ENCODE peak calls at places on chromosomes 1 and 21, in nine cellular contexts. V is Daoy; K is stimulated activated CD4-positive, alpha-beta T cell treated with anti-CD3 and anti-CD28 coated beads, Interleukin-12 subunit alpha, Interleukin-12 subunit beta, amount 100 ng/mL, for 48 hours; E is 8988T; S is Right ventricle myocardium superior; F is NCI-H345; X is anterior cingulate cortex; H is Ammon's horn; L is neural crest cell. Z is an unnamed sample.

GRCh38 chr21:33434770-33435360 is 31.7 kb downstream of the IFNGR2 start:
- DNase-seq in L (no peak), F (no peak), X (no peak), K (peak), E (peak), H (peak), S (no peak), V (peak), Z (no peak)

GRCh38 chr1:174769961-174770549 is 229.7 kb upstream of the CACYBP start:
- DNase-seq in X (no peak), H (peak), L (no peak), K (no peak), E (no peak), F (peak), V (peak), S (no peak), Z (no peak)

GRCh38 chr1:241376711-241377110 is 19.7 kb upstream of the RGS7 start:
- DNase-seq in V (no peak), S (no peak), F (no peak), E (no peak), H (no peak), L (no peak), K (no peak), X (no peak), Z (no peak)

GRCh38 chr1:2088434-2088833 is 38.2 kb downstream of the PRKCZ start:
- DNase-seq in K (no peak), L (no peak), X (no peak), H (peak), F (no peak), V (peak), E (no peak), S (no peak), Z (peak)

GRCh38 chr1:196677781-196678509 is 26.1 kb downstream of the CFH start:
- DNase-seq in K (no peak), L (no peak), S (no peak), V (no peak), E (no peak), X (no peak), H (no peak), F (no peak), Z (no peak)

GRCh38 chr21:43712268-43712942 is 6.5 kb upstream of the PDXK start:
- DNase-seq in K (no peak), E (no peak), L (no peak), V (peak), H (no peak), F (peak), S (no peak), X (no peak), Z (no peak)

GRCh38 chr1:221858758-221859157 is 116.9 kb upstream of the DUSP10 start:
- DNase-seq in S (no peak), K (no peak), F (no peak), L (no peak), X (no peak), H (no peak), V (peak), E (no peak), Z (no peak)

GRCh38 chr1:109792056-109792831 is 28.5 kb upstream of the EPS8L3 start:
- DNase-seq in X (peak), K (no peak), V (peak), L (peak), F (no peak), E (peak), S (peak), H (peak), Z (peak)

GRCh38 chr1:239891621-239892358 is 199.9 kb upstream of the FMN2 start:
- DNase-seq in F (no peak), E (no peak), X (no peak), S (no peak), H (no peak), V (no peak), K (no peak), L (no peak), Z (no peak)

GRCh38 chr1:91700332-91700731 is 185.6 kb downstream of the TGFBR3 start:
- DNase-seq in S (no peak), F (no peak), H (no peak), E (no peak), L (no peak), X (no peak), K (no peak), V (peak), Z (no peak)

GRCh38 chr1:178531897-178532296 is 19.0 kb downstream of the TEX35 start:
- DNase-seq in X (no peak), F (peak), V (no peak), H (no peak), L (no peak), K (no peak), S (no peak), E (no peak), Z (peak)

GRCh38 chr21:34639882-34640788 is 25.2 kb upstream of the RCAN1 start:
- DNase-seq in V (peak), S (no peak), H (no peak), E (no peak), X (no peak), K (peak), F (no peak), L (no peak), Z (no peak)

GRCh38 chr21:45209046-45209445 is 78.6 kb downstream of the POFUT2 start:
- DNase-seq in H (no peak), L (no peak), S (no peak), F (no peak), E (no peak), X (no peak), V (no peak), K (no peak), Z (no peak)

GRCh38 chr1:209651148-209651547 is 1.1 kb downstream of the LAMB3 start:
- DNase-seq in H (no peak), L (no peak), F (no peak), E (peak), K (peak), V (peak), X (no peak), S (peak), Z (no peak)

GRCh38 chr21:34640858-34641257 is 25.9 kb upstream of the RCAN1 start:
- DNase-seq in H (no peak), V (peak), L (no peak), K (peak), S (no peak), F (no peak), E (no peak), X (no peak), Z (no peak)

GRCh38 chr1:39657923-39658485 is 13.9 kb downstream of the NT5C1A start:
- DNase-seq in X (peak), S (peak), F (peak), L (peak), V (peak), K (peak), E (no peak), H (peak), Z (no peak)

GRCh38 chr1:118271883-118272282 is 86.9 kb upstream of the SPAG17 start:
- DNase-seq in F (no peak), E (no peak), V (no peak), X (no peak), S (no peak), H (no peak), L (no peak), K (no peak), Z (no peak)

GRCh38 chr1:185652348-185652747 is 81.8 kb upstream of the HMCN1 start:
- DNase-seq in L (no peak), X (no peak), V (no peak), H (no peak), S (no peak), K (no peak), F (no peak), E (no peak), Z (no peak)

GRCh38 chr1:151841141-151841540 is 1.5 kb upstream of the C2CD4D start:
- DNase-seq in E (no peak), F (no peak), L (no peak), X (no peak), H (no peak), S (no peak), V (peak), K (no peak), Z (no peak)

GRCh38 chr1:39266269-39266668 is 61.8 kb downstream of the MACF1 start:
- DNase-seq in L (no peak), F (no peak), K (no peak), E (no peak), X (no peak), H (peak), V (no peak), S (no peak), Z (no peak)

GRCh38 chr1:78331799-78332198 is 159.0 kb upstream of the PTGFR start:
- DNase-seq in H (no peak), S (no peak), E (no peak), F (no peak), X (no peak), L (no peak), K (no peak), V (no peak), Z (no peak)

Z was measured in sigmoid colon.